ENCODE peak calls at places on chromosome 22, in five cellular contexts. One of them, this sample, is unnamed.

GRCh38 chr22:28978158-28978557 is 83.5 kb downstream of the C22orf31 start:
- DNase-seq in SHP77: peak; percentile 40
- DNase-seq in C1 segment of cervical spinal cord: no peak
- DNase-seq in stimulated activated CD8-positive, alpha-beta memory T cell treated with anti-CD3 and anti-CD28 coated beads, Interleukin-4, amount 100 ng/mL, for 1 hour: no peak
- DNase-seq in occipital lobe: peak; percentile 27
- DNase-seq in this sample: no peak

GRCh38 chr22:43017525-43018290 is 2.8 kb upstream of the PACSIN2 start:
- DNase-seq in SHP77: no peak
- DNase-seq in C1 segment of cervical spinal cord: no peak
- DNase-seq in stimulated activated CD8-positive, alpha-beta memory T cell treated with anti-CD3 and anti-CD28 coated beads, Interleukin-4, amount 100 ng/mL, for 1 hour: no peak
- DNase-seq in occipital lobe: no peak
- DNase-seq in this sample: no peak

GRCh38 chr22:20437253-20438065 is at the start of gene SCARF2:
- DNase-seq in SHP77: peak; percentile 16
- DNase-seq in C1 segment of cervical spinal cord: no peak
- DNase-seq in stimulated activated CD8-positive, alpha-beta memory T cell treated with anti-CD3 and anti-CD28 coated beads, Interleukin-4, amount 100 ng/mL, for 1 hour: no peak
- DNase-seq in occipital lobe: no peak
- DNase-seq in this sample: no peak

GRCh38 chr22:42680648-42681047 is 31.5 kb upstream of the CYB5R3 start:
- DNase-seq in SHP77: no peak
- DNase-seq in C1 segment of cervical spinal cord: no peak
- DNase-seq in stimulated activated CD8-positive, alpha-beta memory T cell treated with anti-CD3 and anti-CD28 coated beads, Interleukin-4, amount 100 ng/mL, for 1 hour: no peak
- DNase-seq in occipital lobe: no peak
- DNase-seq in this sample: no peak

GRCh38 chr22:43860126-43860525 is 2.2 kb downstream of the SULT4A1 start:
- DNase-seq in SHP77: no peak
- DNase-seq in C1 segment of cervical spinal cord: no peak
- DNase-seq in stimulated activated CD8-positive, alpha-beta memory T cell treated with anti-CD3 and anti-CD28 coated beads, Interleukin-4, amount 100 ng/mL, for 1 hour: no peak
- DNase-seq in occipital lobe: no peak
- DNase-seq in this sample: no peak

GRCh38 chr22:21980547-21980946 is 2.0 kb downstream of the TOP3B start:
- DNase-seq in SHP77: no peak
- DNase-seq in C1 segment of cervical spinal cord: no peak
- DNase-seq in stimulated activated CD8-positive, alpha-beta memory T cell treated with anti-CD3 and anti-CD28 coated beads, Interleukin-4, amount 100 ng/mL, for 1 hour: no peak
- DNase-seq in occipital lobe: no peak
- DNase-seq in this sample: no peak

GRCh38 chr22:26322179-26322905 is 106.7 kb upstream of the ASPHD2 start:
- DNase-seq in SHP77: no peak
- DNase-seq in C1 segment of cervical spinal cord: no peak
- DNase-seq in stimulated activated CD8-positive, alpha-beta memory T cell treated with anti-CD3 and anti-CD28 coated beads, Interleukin-4, amount 100 ng/mL, for 1 hour: no peak
- DNase-seq in occipital lobe: no peak
- DNase-seq in this sample: no peak

GRCh38 chr22:24803064-24803542 is 2.9 kb upstream of the SGSM1 start:
- DNase-seq in SHP77: peak; percentile 44
- DNase-seq in C1 segment of cervical spinal cord: no peak
- DNase-seq in stimulated activated CD8-positive, alpha-beta memory T cell treated with anti-CD3 and anti-CD28 coated beads, Interleukin-4, amount 100 ng/mL, for 1 hour: peak; percentile 18
- DNase-seq in occipital lobe: no peak
- DNase-seq in this sample: peak; percentile 61

GRCh38 chr22:37996079-37996478 is 11.7 kb upstream of the SOX10 start:
- DNase-seq in SHP77: no peak
- DNase-seq in C1 segment of cervical spinal cord: no peak
- DNase-seq in stimulated activated CD8-positive, alpha-beta memory T cell treated with anti-CD3 and anti-CD28 coated beads, Interleukin-4, amount 100 ng/mL, for 1 hour: no peak
- DNase-seq in occipital lobe: no peak
- DNase-seq in this sample: no peak

GRCh38 chr22:23530766-23531282 is 49.3 kb downstream of the IGLL1 start:
- DNase-seq in SHP77: no peak
- DNase-seq in C1 segment of cervical spinal cord: no peak
- DNase-seq in stimulated activated CD8-positive, alpha-beta memory T cell treated with anti-CD3 and anti-CD28 coated beads, Interleukin-4, amount 100 ng/mL, for 1 hour: no peak
- DNase-seq in occipital lobe: no peak
- DNase-seq in this sample: no peak

GRCh38 chr22:46618104-46618647 is 2.0 kb upstream of the GRAMD4 start:
- DNase-seq in SHP77: no peak
- DNase-seq in C1 segment of cervical spinal cord: no peak
- DNase-seq in stimulated activated CD8-positive, alpha-beta memory T cell treated with anti-CD3 and anti-CD28 coated beads, Interleukin-4, amount 100 ng/mL, for 1 hour: no peak
- DNase-seq in occipital lobe: no peak
- DNase-seq in this sample: no peak

GRCh38 chr22:25728064-25728463 is 13.9 kb upstream of the MYO18B start:
- DNase-seq in SHP77: no peak
- DNase-seq in C1 segment of cervical spinal cord: no peak
- DNase-seq in stimulated activated CD8-positive, alpha-beta memory T cell treated with anti-CD3 and anti-CD28 coated beads, Interleukin-4, amount 100 ng/mL, for 1 hour: no peak
- DNase-seq in occipital lobe: no peak
- DNase-seq in this sample: no peak